ENCODE peak calls at places on chromosomes 16 and 17, in ten cellular contexts. N, B, L, V, Y, D, F, I, P and A are unnamed samples. For H3K4me1, the result is how much of the 10 kb centered on the place peaks cover.

GRCh38 chr17:36768355-36768754 is 167.0 kb downstream of the MRM1 start:
- ATAC-seq in N (no peak), B (peak), L (no peak), V (peak), Y (no peak), D (no peak), F (no peak), I (peak), P (peak), A (no peak)

GRCh38 chr16:7849891-7850290 is 517.2 kb downstream of the RBFOX1 start:
- ATAC-seq in N (no peak), B (no peak), L (peak), V (no peak), Y (no peak), D (no peak), F (no peak), I (no peak), P (no peak), A (no peak)

GRCh38 chr16:10218490-10219206 is 36.4 kb upstream of the GRIN2A start:
- ATAC-seq in N (no peak), B (no peak), L (no peak), V (no peak), Y (no peak), D (no peak), F (no peak), I (no peak), P (no peak), A (no peak)

GRCh38 chr16:19474617-19475016 is 47.3 kb downstream of the GDE1 start:
- ATAC-seq in N (no peak), B (no peak), L (no peak), V (peak), Y (no peak), D (no peak), F (no peak), I (peak), P (peak), A (no peak)

GRCh38 chr17:74123350-74123749 is 80.1 kb upstream of the RPL38 start:
- ATAC-seq in N (no peak), B (no peak), L (no peak), V (peak), Y (no peak), D (no peak), F (no peak), I (no peak), P (peak), A (no peak)

GRCh38 chr17:29068828-29069227 is 25.9 kb downstream of the PIPOX start:
- ATAC-seq in N (peak), B (no peak), L (no peak), V (no peak), Y (no peak), D (no peak), F (no peak), I (no peak), P (no peak), A (no peak)

GRCh38 chr16:29028457-29029167 is 43.8 kb downstream of the LAT start:
- ATAC-seq in N (no peak), B (peak), L (no peak), V (no peak), Y (no peak), D (no peak), F (no peak), I (no peak), P (no peak), A (no peak)

GRCh38 chr17:72967963-72968585 is 124.4 kb downstream of the SLC39A11 start:
- ATAC-seq in N (no peak), B (peak), L (no peak), V (no peak), Y (no peak), D (no peak), F (no peak), I (no peak), P (no peak), A (no peak)

GRCh38 chr17:60305141-60305540 is 86.8 kb downstream of the USP32 start:
- ATAC-seq in N (no peak), B (no peak), L (peak), V (peak), Y (no peak), D (no peak), F (peak), I (peak), P (no peak), A (no peak)

GRCh38 chr17:22278302-22279275 is 586.3 kb downstream of the KCNJ18 start:
- ATAC-seq in N (no peak), B (no peak), L (no peak), V (peak), Y (no peak), D (no peak), F (no peak), I (no peak), P (no peak), A (no peak)

GRCh38 chr17:34624767-34625389 is 45.5 kb downstream of the TMEM132E start:
- ATAC-seq in N (no peak), B (no peak), L (no peak), V (no peak), Y (no peak), D (no peak), F (no peak), I (no peak), P (no peak), A (no peak)

GRCh38 chr17:48592592-48592991 is 987 bp downstream of the HOXB5 start:
- ATAC-seq in N (no peak), B (no peak), L (no peak), V (no peak), Y (no peak), D (no peak), F (no peak), I (no peak), P (no peak), A (no peak)

GRCh38 chr16:87295259-87295658 is 21.9 kb downstream of the C16orf95 start:
- ATAC-seq in N (no peak), B (peak), L (no peak), V (peak), Y (no peak), D (no peak), F (no peak), I (peak), P (no peak), A (no peak)

GRCh38 chr16:88686062-88686438 is 257 bp downstream of the SNAI3 start:
- ATAC-seq in N (peak), B (peak), L (peak), V (peak), Y (no peak), D (peak), F (peak), I (peak), P (peak), A (peak)

GRCh38 chr16:17491140-17491662 is 20.4 kb upstream of the XYLT1 start:
- ATAC-seq in N (no peak), B (no peak), L (no peak), V (peak), Y (no peak), D (no peak), F (no peak), I (no peak), P (peak), A (no peak)

GRCh38 chr16:67361038-67361437 is 32.3 kb downstream of the TPPP3 start:
- ATAC-seq in N (no peak), B (no peak), L (no peak), V (no peak), Y (no peak), D (no peak), F (no peak), I (no peak), P (no peak), A (no peak)

GRCh38 chr16:71254832-71255560 is 24.5 kb upstream of the HYDIN start:
- ATAC-seq in N (no peak), B (no peak), L (no peak), V (no peak), Y (no peak), D (no peak), F (no peak), I (no peak), P (no peak), A (no peak)

GRCh38 chr17:83026311-83026811 is 53.0 kb upstream of the METRNL start:
- ATAC-seq in N (no peak), B (no peak), L (no peak), V (no peak), Y (no peak), D (no peak), F (no peak), I (no peak), P (no peak), A (no peak)

GRCh38 chr17:27322690-27323508 is 29.0 kb downstream of the WSB1 start:
- ATAC-seq in N (no peak), B (no peak), L (no peak), V (peak), Y (no peak), D (no peak), F (no peak), I (peak), P (no peak), A (no peak)

GRCh38 chr17:16339402-16339801 is 13.9 kb downstream of the CENPV start:
- ATAC-seq in N (no peak), B (no peak), L (no peak), V (no peak), Y (no peak), D (no peak), F (peak), I (no peak), P (no peak), A (no peak)

GRCh38 chr16:5502944-5503343 is 405.3 kb upstream of the EEF2KMT start:
- ATAC-seq in N (no peak), B (no peak), L (no peak), V (no peak), Y (no peak), D (no peak), F (no peak), I (no peak), P (no peak), A (no peak)

GRCh38 chr16:56093055-56093454 is 98.2 kb upstream of the GNAO1 start:
- ATAC-seq in N (no peak), B (no peak), L (no peak), V (no peak), Y (no peak), D (no peak), F (no peak), I (no peak), P (no peak), A (no peak)

GRCh38 chr17:67151717-67152116 is 93.3 kb downstream of the HELZ start:
- ATAC-seq in N (no peak), B (peak), L (no peak), V (no peak), Y (no peak), D (peak), F (no peak), I (peak), P (peak), A (no peak)

GRCh38 chr16:51392651-51393187 is 241.6 kb upstream of the SALL1 start:
- ATAC-seq in N (no peak), B (no peak), L (no peak), V (no peak), Y (no peak), D (peak), F (no peak), I (no peak), P (no peak), A (peak)

GRCh38 chr16:589658-590159 is at the start of gene RAB40C:
- ATAC-seq in N (peak), B (peak), L (peak), V (peak), Y (peak), D (peak), F (peak), I (peak), P (peak), A (peak)

DNA sequence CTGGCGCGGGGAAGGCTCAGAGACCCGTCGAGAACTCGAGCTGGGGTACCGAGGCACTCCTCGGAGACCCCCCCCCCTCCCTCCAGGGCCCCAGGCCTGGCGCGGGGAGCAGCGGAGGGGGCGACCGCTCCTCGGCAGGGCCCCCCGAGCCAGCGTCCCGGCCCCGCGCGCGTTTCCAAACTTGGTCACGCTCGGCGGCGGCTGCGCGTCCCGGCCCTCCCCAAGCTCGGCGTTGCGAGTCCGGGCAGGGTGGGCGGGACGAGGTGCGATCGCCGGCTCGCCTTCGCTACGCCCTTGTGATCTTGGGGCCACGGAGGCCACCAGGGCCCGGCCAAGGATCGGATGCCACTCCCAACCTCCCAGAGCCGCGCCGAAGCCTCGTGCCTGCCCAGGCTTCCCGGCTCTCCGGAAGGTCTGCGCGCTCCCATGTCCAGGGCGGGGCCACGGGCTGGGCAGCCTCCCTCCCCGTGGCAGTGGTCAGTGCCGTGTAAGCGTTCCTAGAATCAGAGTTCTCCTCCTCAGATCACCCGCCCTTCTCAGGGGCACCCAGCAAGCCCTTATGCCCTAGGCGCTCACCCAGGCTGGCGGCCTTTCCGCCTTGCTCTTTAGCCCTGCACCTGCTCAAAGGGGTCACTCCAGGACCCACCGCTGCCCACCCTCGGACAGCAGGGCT is 12.0 kb upstream of the MRPS23 start:
- ATAC-seq in N (peak), B (peak), L (peak), V (no peak), Y (peak), D (peak), F (peak), I (peak), P (peak), A (peak)
- H3K4me3 ChIP-seq in N (peak), B (peak), L (no peak), V (no peak), Y (peak), D (peak), F (peak), I (peak), P (peak), A (peak)

GRCh38 chr16:68737730-68738590 is 868 bp downstream of the CDH1 start:
- ATAC-seq in N (no peak), B (peak), L (peak), V (no peak), Y (no peak), D (no peak), F (peak), I (peak), P (peak), A (no peak)
- TF ChIP-seq POLR2A in N (no peak), B (no peak), L (peak), V (no peak), Y (no peak), D (no peak), F (peak), I (no peak), P (no peak), A (no peak)

GRCh38 chr17:45298546-45299285 is 18.1 kb downstream of the MAP3K14 start:
- ATAC-seq in N (peak), B (no peak), L (no peak), V (no peak), Y (no peak), D (no peak), F (no peak), I (no peak), P (peak), A (no peak)

GRCh38 chr17:45299311-45299710 is 17.5 kb downstream of the MAP3K14 start:
- ATAC-seq in N (peak), B (no peak), L (no peak), V (no peak), Y (peak), D (no peak), F (no peak), I (no peak), P (no peak), A (peak)

GRCh38 chr17:45296003-45296832 is 20.6 kb downstream of the MAP3K14 start:
- ATAC-seq in N (no peak), B (no peak), L (no peak), V (peak), Y (no peak), D (no peak), F (no peak), I (no peak), P (no peak), A (no peak)

GRCh38 chr17:45294506-45294905 is 22.3 kb downstream of the MAP3K14 start:
- ATAC-seq in N (peak), B (no peak), L (peak), V (no peak), Y (peak), D (peak), F (peak), I (no peak), P (no peak), A (no peak)

DNA sequence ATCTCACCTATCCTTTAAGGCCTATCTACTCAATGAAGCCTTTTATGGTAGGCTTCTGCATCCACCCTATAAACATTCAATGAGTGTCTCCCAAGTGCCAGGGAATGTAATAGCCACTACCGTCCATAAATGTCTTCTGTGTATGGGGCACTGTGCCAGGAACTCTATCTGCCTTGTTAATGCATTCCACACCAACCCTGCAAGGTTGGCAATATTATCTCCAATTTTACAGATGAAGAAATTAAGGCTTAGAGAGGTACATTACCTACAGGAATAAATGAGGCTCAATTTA is 20.0 kb downstream of the MAP3K14 start:
- ATAC-seq in N (no peak), B (no peak), L (no peak), V (no peak), Y (no peak), D (no peak), F (no peak), I (no peak), P (no peak), A (no peak)
- H3K4me1 ChIP-seq in N (half or more), B (under half), L (half or more), V (under half), Y (half or more), D (under half), F (under half), I (under half), P (half or more), A (half or more)

GRCh38 chr16:69417537-69418199 is 6.8 kb upstream of the CYB5B start:
- ATAC-seq in N (peak), B (peak), L (no peak), V (peak), Y (peak), D (peak), F (no peak), I (peak), P (peak), A (no peak)
- H3K4me3 ChIP-seq in N (no peak), B (no peak), L (no peak), V (no peak), Y (no peak), D (no peak), F (no peak), I (no peak), P (peak), A (no peak)

GRCh38 chr17:58692239-58693055 is at the start of gene RAD51C:
- ATAC-seq in N (peak), B (peak), L (peak), V (peak), Y (peak), D (peak), F (peak), I (peak), P (peak), A (peak)
- TF ChIP-seq POLR2A in N (peak), B (peak), L (no peak), V (peak), Y (no peak), D (peak), F (peak), I (peak), P (peak), A (peak)